ENCODE peak calls at places on chromosomes 7 and 10, in four cellular contexts. E, G, D and M are unnamed samples.
A peak's percentile ranks its signal among the peaks of the same experiment; 100 is the strongest.

GRCh38 chr10:130380056-130380455 is 243.9 kb downstream of the GLRX3 start:
- DNase-seq in G (no peak), E (no peak), D (no peak), M (no peak)

GRCh38 chr10:35007858-35008301 is 82.3 kb downstream of the CUL2 start:
- DNase-seq in D (no peak), G (no peak), E (no peak), M (no peak)

GRCh38 chr10:33252794-33253203 is 81.7 kb downstream of the NRP1 start:
- DNase-seq in E (no peak), D (no peak), G (peak; percentile 82), M (no peak)

GRCh38 chr10:34526758-34527730 is 288.1 kb downstream of the PARD3 start:
- DNase-seq in E (peak; percentile 18), D (no peak), G (peak; percentile 86), M (no peak)

GRCh38 chr7:16590424-16590823 is 55.1 kb downstream of the ANKMY2 start:
- DNase-seq in E (peak; percentile 67), G (no peak), D (no peak), M (peak; percentile 78)

GRCh38 chr10:23197416-23197861 is 5.3 kb downstream of the PTF1A start:
- DNase-seq in G (no peak), E (no peak), D (no peak), M (no peak)

GRCh38 chr7:128117691-128118090 is 86.5 kb upstream of the LRRC4 start:
- DNase-seq in D (no peak), E (no peak), G (no peak), M (no peak)

GRCh38 chr7:117963278-117964184 is 90.3 kb upstream of the CTTNBP2 start:
- DNase-seq in D (no peak), G (no peak), E (no peak), M (no peak)

GRCh38 chr10:129253551-129254179 is 213.4 kb upstream of the MGMT start:
- DNase-seq in E (no peak), G (no peak), D (no peak), M (no peak)

GRCh38 chr7:106583133-106583532 is 77.8 kb downstream of the CCDC71L start:
- DNase-seq in E (no peak), G (no peak), D (no peak), M (no peak)

GRCh38 chr10:48361201-48361600 is 54.7 kb downstream of the MAPK8 start:
- DNase-seq in G (no peak), E (no peak), D (no peak), M (no peak)

GRCh38 chr10:122310311-122311050 is 39.4 kb downstream of the BTBD16 start:
- DNase-seq in E (peak; percentile 88), D (no peak), G (no peak), M (peak; percentile 89)

GRCh38 chr7:4995429-4995969 is 36.5 kb upstream of the MMD2 start:
- DNase-seq in E (no peak), D (no peak), G (no peak), M (no peak)

GRCh38 chr10:120506674-120507073 is 49.6 kb downstream of the PLPP4 start:
- DNase-seq in D (no peak), G (peak; percentile 80), E (no peak), M (no peak)

GRCh38 chr10:103649654-103650423 is 156.3 kb downstream of the NEURL1 start:
- DNase-seq in E (no peak), D (no peak), G (no peak), M (no peak)

GRCh38 chr7:44096326-44096881 is 7.7 kb upstream of the AEBP1 start:
- DNase-seq in G (no peak), D (no peak), E (no peak), M (no peak)

GRCh38 chr7:121599887-121600286 is 203.8 kb upstream of the FAM3C start:
- DNase-seq in E (no peak), D (no peak), G (no peak), M (no peak)

GRCh38 chr10:7667262-7668141 is 736 bp upstream of the ITIH5 start:
- DNase-seq in G (no peak), E (peak; percentile 11), D (no peak), M (no peak)

GRCh38 chr10:131067690-131068089 is 243.8 kb downstream of the TCERG1L start:
- DNase-seq in G (no peak), D (no peak), E (no peak), M (no peak)

GRCh38 chr7:27551803-27552202 is 110.9 kb downstream of the HIBADH start:
- DNase-seq in E (no peak), G (no peak), D (no peak), M (no peak)

GRCh38 chr10:116891208-116891607 is 41.9 kb downstream of the ENO4 start:
- DNase-seq in G (peak; percentile 80), D (no peak), E (peak; percentile 38), M (no peak)
- H3K4me3 ChIP-seq in G (no peak overlapping the region), D (peak overlapping the region; percentile 19), E (no peak overlapping the region), M (no peak overlapping the region)

DNA sequence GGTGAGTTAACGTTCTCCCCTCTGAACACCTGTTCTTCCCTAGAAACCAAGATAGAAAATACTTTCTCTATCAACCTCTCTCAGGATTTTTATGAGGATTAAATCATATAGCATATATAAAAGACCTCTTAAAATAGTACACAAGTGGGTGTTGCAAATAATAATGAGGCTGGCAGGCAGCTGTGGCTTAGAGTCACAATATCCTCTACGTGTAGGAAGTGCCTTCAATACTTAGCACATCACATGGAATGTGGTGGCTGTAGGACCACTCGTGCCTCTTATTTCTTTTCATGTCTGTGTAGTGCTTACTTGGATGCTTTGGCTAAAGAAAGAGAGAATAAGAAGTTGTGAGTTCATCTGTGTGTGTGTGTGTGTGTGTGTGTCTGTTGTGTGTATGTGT is 96.3 kb downstream of the PRLHR start:
- DNase-seq in E (no peak), G (no peak), D (no peak), M (no peak)
- H3K27ac ChIP-seq in E (no peak overlapping the region), G (no peak overlapping the region), D (no peak overlapping the region), M (no peak overlapping the region)

GRCh38 chr10:42995537-42995936 is 81.3 kb upstream of the RET start:
- DNase-seq in E (no peak), G (no peak), D (no peak), M (peak; percentile 40)
- H3K36me3 ChIP-seq in E (no peaks in the 10 kb centered on the region), G (no peaks in the 10 kb centered on the region), D (no peaks in the 10 kb centered on the region), M (no peaks in the 10 kb centered on the region)

GRCh38 chr7:130904792-130905191 is 170.8 kb upstream of the KLF14 start:
- DNase-seq in E (no peak), G (no peak), D (no peak), M (no peak)
- H3K4me3 ChIP-seq in E (no peak overlapping the region), G (no peak overlapping the region), D (no peak overlapping the region), M (no peak overlapping the region)

GRCh38 chr10:30811665-30812017 is 182.1 kb upstream of the LYZL2 start:
- DNase-seq in G (no peak), E (no peak), D (no peak), M (no peak)
- H3K27ac ChIP-seq in G (no peak overlapping the region), E (peak overlapping the region; percentile 72), D (no peak overlapping the region), M (no peak overlapping the region)

DNA sequence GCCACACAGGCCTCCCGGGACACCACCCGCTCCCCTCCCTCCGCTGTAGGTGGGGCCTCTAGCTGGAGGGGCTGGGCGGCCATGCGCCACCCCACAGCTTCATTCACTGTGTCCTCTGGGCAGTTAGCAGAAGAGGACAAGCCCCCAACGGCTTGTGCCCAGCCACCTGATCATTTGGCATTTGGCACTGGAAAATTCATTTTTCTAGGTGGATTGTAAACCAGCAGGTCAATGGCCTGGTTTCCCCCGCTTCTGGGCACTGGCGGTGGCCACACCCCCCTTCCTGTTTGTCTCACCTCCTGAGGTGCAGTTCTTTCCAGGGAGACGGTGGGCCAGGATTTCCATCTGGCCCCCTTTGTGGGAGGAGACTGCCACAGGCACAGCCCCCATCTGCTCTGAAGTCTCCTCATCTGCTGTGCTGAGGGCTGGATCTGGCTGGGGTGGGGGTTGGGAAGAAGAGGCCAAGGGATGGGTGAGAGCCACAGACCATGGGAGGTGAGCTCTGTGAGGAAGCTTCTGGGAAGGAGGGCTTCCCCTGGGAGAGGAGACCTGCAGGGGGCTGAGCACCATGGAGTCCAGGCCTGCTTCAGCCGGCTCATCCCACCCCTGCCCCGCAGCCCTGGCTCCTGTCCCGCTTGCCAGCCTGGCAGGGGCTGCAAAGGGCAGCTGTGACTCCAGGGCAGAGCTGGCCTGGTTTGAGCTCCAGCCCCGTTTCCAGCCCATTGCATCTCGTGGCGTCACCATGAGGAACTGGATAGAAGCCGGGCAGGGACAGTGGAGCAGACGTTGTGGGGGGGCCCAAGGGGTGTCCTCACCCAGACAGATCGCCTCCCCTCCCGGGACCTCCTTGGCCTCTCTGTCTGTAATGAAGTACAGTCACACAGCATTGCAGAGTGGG is 40.1 kb upstream of the SLC29A3 start:
- DNase-seq in G (no peak), E (no peak), D (no peak), M (no peak)
- H3K36me3 ChIP-seq in G (no peaks in the 10 kb centered on the region), E (no peaks in the 10 kb centered on the region), D (no peaks in the 10 kb centered on the region), M (no peaks in the 10 kb centered on the region)

GRCh38 chr10:17344206-17344605 is 110.2 kb downstream of the ST8SIA6 start:
- DNase-seq in D (no peak), G (no peak), E (no peak), M (no peak)

GRCh38 chr10:17351506-17351905 is 102.9 kb downstream of the ST8SIA6 start:
- DNase-seq in D (no peak), E (no peak), G (no peak), M (no peak)

GRCh38 chr10:17349717-17350116 is 104.7 kb downstream of the ST8SIA6 start:
- DNase-seq in E (no peak), G (peak; percentile 73), D (no peak), M (no peak)

GRCh38 chr10:17349009-17349349 is 105.4 kb downstream of the ST8SIA6 start:
- DNase-seq in G (no peak), E (no peak), D (no peak), M (no peak)

GRCh38 chr10:17348111-17349008 is 106.0 kb downstream of the ST8SIA6 start:
- DNase-seq in E (peak; percentile 17), D (peak; percentile 28), G (peak; percentile 95), M (peak; percentile 27)
- H3K4me3 ChIP-seq in E (no peak overlapping the region), D (peak overlapping the region; percentile 26), G (no peak overlapping the region), M (no peak overlapping the region)

GRCh38 chr7:22082553-22082885 is 136.8 kb upstream of the CDCA7L start:
- DNase-seq in E (no peak), G (no peak), D (no peak), M (no peak)

GRCh38 chr7:22087861-22088260 is 142.2 kb upstream of the CDCA7L start:
- DNase-seq in E (no peak), G (no peak), D (no peak), M (no peak)

GRCh38 chr7:22082886-22083710 is 137.4 kb upstream of the CDCA7L start:
- DNase-seq in D (peak; percentile 78), E (peak; percentile 94), G (peak; percentile 70), M (peak; percentile 76)

GRCh38 chr7:22083711-22084289 is 138.1 kb upstream of the CDCA7L start:
- DNase-seq in D (no peak), E (peak; percentile 12), G (no peak), M (no peak)
- H3K27ac ChIP-seq in D (peak overlapping the region; percentile 66), E (peak overlapping the region; percentile 91), G (no peak overlapping the region), M (no peak overlapping the region)

GRCh38 chr10:97747573-97747972 is 10.6 kb downstream of the ZFYVE27 start:
- DNase-seq in E (no peak), G (no peak), D (no peak), M (no peak)
- H3K36me3 ChIP-seq in E (no peaks in the 10 kb centered on the region), G (peaks cover 20% of the 10 kb centered on the region), D (peaks cover 15% of the 10 kb centered on the region), M (peaks cover 23% of the 10 kb centered on the region)